ENCODE peak calls at places on chromosomes 11 and 22, in seven cellular contexts. One of them, this sample, is unnamed.

GRCh38 chr11:1934326-1935155 is 12.6 kb upstream of the MRPL23 start:
- DNase-seq in stimulated activated naive CD8-positive, alpha-beta T cell treated with anti-CD3 and anti-CD28 coated beads, Interleukin-15, amount 100 ng/mL, for 72 hours: no peak
- DNase-seq in activated CD4-positive, alpha-beta T cell treated with anti-CD3 and anti-CD28 coated beads for 24 hours: no peak
- DNase-seq in HuH-7: no peak
- DNase-seq in skeletal muscle cell: no peak
- DNase-seq in stimulated activated CD8-positive, alpha-beta memory T cell treated with anti-CD3 and anti-CD28 coated beads, Interleukin-4, amount 100 ng/mL, for 1 hour: no peak
- DNase-seq in NCI-H2029 treated with DMSO at 0.1 percent for 48 hours: no peak
- DNase-seq in this sample: no peak

GRCh38 chr11:36328956-36329673 is 33.0 kb downstream of the PRR5L start:
- DNase-seq in HuH-7: no peak
- DNase-seq in stimulated activated naive CD8-positive, alpha-beta T cell treated with anti-CD3 and anti-CD28 coated beads, Interleukin-15, amount 100 ng/mL, for 72 hours: no peak
- DNase-seq in skeletal muscle cell: no peak
- DNase-seq in stimulated activated CD8-positive, alpha-beta memory T cell treated with anti-CD3 and anti-CD28 coated beads, Interleukin-4, amount 100 ng/mL, for 1 hour: no peak
- DNase-seq in NCI-H2029 treated with DMSO at 0.1 percent for 48 hours: no peak
- DNase-seq in activated CD4-positive, alpha-beta T cell treated with anti-CD3 and anti-CD28 coated beads for 24 hours: no peak
- DNase-seq in this sample: no peak

GRCh38 chr11:131637469-131638175 is 267.2 kb downstream of the NTM start:
- DNase-seq in skeletal muscle cell: no peak
- DNase-seq in activated CD4-positive, alpha-beta T cell treated with anti-CD3 and anti-CD28 coated beads for 24 hours: no peak
- DNase-seq in NCI-H2029 treated with DMSO at 0.1 percent for 48 hours: no peak
- DNase-seq in stimulated activated naive CD8-positive, alpha-beta T cell treated with anti-CD3 and anti-CD28 coated beads, Interleukin-15, amount 100 ng/mL, for 72 hours: no peak
- DNase-seq in stimulated activated CD8-positive, alpha-beta memory T cell treated with anti-CD3 and anti-CD28 coated beads, Interleukin-4, amount 100 ng/mL, for 1 hour: no peak
- DNase-seq in HuH-7: no peak
- DNase-seq in this sample: no peak

GRCh38 chr22:34427436-34427835 is 507.2 kb upstream of the LARGE1 start:
- DNase-seq in stimulated activated naive CD8-positive, alpha-beta T cell treated with anti-CD3 and anti-CD28 coated beads, Interleukin-15, amount 100 ng/mL, for 72 hours: no peak
- DNase-seq in NCI-H2029 treated with DMSO at 0.1 percent for 48 hours: peak
- DNase-seq in activated CD4-positive, alpha-beta T cell treated with anti-CD3 and anti-CD28 coated beads for 24 hours: no peak
- DNase-seq in stimulated activated CD8-positive, alpha-beta memory T cell treated with anti-CD3 and anti-CD28 coated beads, Interleukin-4, amount 100 ng/mL, for 1 hour: no peak
- DNase-seq in HuH-7: no peak
- DNase-seq in skeletal muscle cell: no peak
- DNase-seq in this sample: no peak

GRCh38 chr11:90668502-90668901 is 445.7 kb upstream of the CHORDC1 start:
- DNase-seq in NCI-H2029 treated with DMSO at 0.1 percent for 48 hours: no peak
- DNase-seq in skeletal muscle cell: no peak
- DNase-seq in activated CD4-positive, alpha-beta T cell treated with anti-CD3 and anti-CD28 coated beads for 24 hours: no peak
- DNase-seq in stimulated activated CD8-positive, alpha-beta memory T cell treated with anti-CD3 and anti-CD28 coated beads, Interleukin-4, amount 100 ng/mL, for 1 hour: no peak
- DNase-seq in HuH-7: no peak
- DNase-seq in stimulated activated naive CD8-positive, alpha-beta T cell treated with anti-CD3 and anti-CD28 coated beads, Interleukin-15, amount 100 ng/mL, for 72 hours: no peak
- DNase-seq in this sample: no peak

GRCh38 chr11:9750551-9750950 is 86.7 kb downstream of the SWAP70 start:
- DNase-seq in skeletal muscle cell: no peak
- DNase-seq in stimulated activated naive CD8-positive, alpha-beta T cell treated with anti-CD3 and anti-CD28 coated beads, Interleukin-15, amount 100 ng/mL, for 72 hours: no peak
- DNase-seq in NCI-H2029 treated with DMSO at 0.1 percent for 48 hours: no peak
- DNase-seq in activated CD4-positive, alpha-beta T cell treated with anti-CD3 and anti-CD28 coated beads for 24 hours: no peak
- DNase-seq in HuH-7: no peak
- DNase-seq in stimulated activated CD8-positive, alpha-beta memory T cell treated with anti-CD3 and anti-CD28 coated beads, Interleukin-4, amount 100 ng/mL, for 1 hour: no peak
- DNase-seq in this sample: no peak

GRCh38 chr11:9099617-9100016 is 8.2 kb upstream of the SCUBE2 start:
- DNase-seq in NCI-H2029 treated with DMSO at 0.1 percent for 48 hours: no peak
- DNase-seq in HuH-7: no peak
- DNase-seq in stimulated activated CD8-positive, alpha-beta memory T cell treated with anti-CD3 and anti-CD28 coated beads, Interleukin-4, amount 100 ng/mL, for 1 hour: no peak
- DNase-seq in skeletal muscle cell: no peak
- DNase-seq in activated CD4-positive, alpha-beta T cell treated with anti-CD3 and anti-CD28 coated beads for 24 hours: no peak
- DNase-seq in stimulated activated naive CD8-positive, alpha-beta T cell treated with anti-CD3 and anti-CD28 coated beads, Interleukin-15, amount 100 ng/mL, for 72 hours: no peak
- DNase-seq in this sample: no peak

GRCh38 chr22:38645430-38645829 is 10.8 kb downstream of the FAM227A start:
- DNase-seq in stimulated activated naive CD8-positive, alpha-beta T cell treated with anti-CD3 and anti-CD28 coated beads, Interleukin-15, amount 100 ng/mL, for 72 hours: no peak
- DNase-seq in HuH-7: no peak
- DNase-seq in stimulated activated CD8-positive, alpha-beta memory T cell treated with anti-CD3 and anti-CD28 coated beads, Interleukin-4, amount 100 ng/mL, for 1 hour: no peak
- DNase-seq in activated CD4-positive, alpha-beta T cell treated with anti-CD3 and anti-CD28 coated beads for 24 hours: no peak
- DNase-seq in NCI-H2029 treated with DMSO at 0.1 percent for 48 hours: no peak
- DNase-seq in skeletal muscle cell: no peak
- DNase-seq in this sample: no peak

GRCh38 chr11:3121416-3121815 is 43.7 kb downstream of the OSBPL5 start:
- DNase-seq in HuH-7: no peak
- DNase-seq in skeletal muscle cell: no peak
- DNase-seq in activated CD4-positive, alpha-beta T cell treated with anti-CD3 and anti-CD28 coated beads for 24 hours: no peak
- DNase-seq in stimulated activated naive CD8-positive, alpha-beta T cell treated with anti-CD3 and anti-CD28 coated beads, Interleukin-15, amount 100 ng/mL, for 72 hours: no peak
- DNase-seq in NCI-H2029 treated with DMSO at 0.1 percent for 48 hours: no peak
- DNase-seq in stimulated activated CD8-positive, alpha-beta memory T cell treated with anti-CD3 and anti-CD28 coated beads, Interleukin-4, amount 100 ng/mL, for 1 hour: no peak
- DNase-seq in this sample: no peak

GRCh38 chr22:45627489-45628233 is 44.0 kb upstream of the ATXN10 start:
- DNase-seq in HuH-7: no peak
- DNase-seq in stimulated activated CD8-positive, alpha-beta memory T cell treated with anti-CD3 and anti-CD28 coated beads, Interleukin-4, amount 100 ng/mL, for 1 hour: no peak
- DNase-seq in activated CD4-positive, alpha-beta T cell treated with anti-CD3 and anti-CD28 coated beads for 24 hours: no peak
- DNase-seq in stimulated activated naive CD8-positive, alpha-beta T cell treated with anti-CD3 and anti-CD28 coated beads, Interleukin-15, amount 100 ng/mL, for 72 hours: no peak
- DNase-seq in skeletal muscle cell: no peak
- DNase-seq in NCI-H2029 treated with DMSO at 0.1 percent for 48 hours: no peak
- DNase-seq in this sample: no peak